ENCODE peak calls at places on chromosome 1, in six cellular contexts. U is HEK293T, R is HT-29, D is H9, C is BJ, M is HFFc6. G is an unnamed sample.
A peak's percentile ranks its signal among the peaks of the same experiment; 100 is the strongest.

GRCh38 chr1:44110916-44111315 is 7.7 kb upstream of the KLF17 start:
- DNase-seq in U (no peak), R (no peak), D (no peak), C (no peak), M (no peak), G (no peak)

GRCh38 chr1:24369199-24369598 is 44.4 kb downstream of the STPG1 start:
- DNase-seq in U (no peak), R (no peak), D (no peak), C (no peak), M (no peak), G (no peak)

GRCh38 chr1:183901748-183902341 is 96.9 kb downstream of the RGL1 start:
- DNase-seq in U (no peak), R (no peak), D (no peak), C (no peak), M (no peak), G (no peak)

GRCh38 chr1:41662061-41662655 is 177.7 kb upstream of the EDN2 start:
- DNase-seq in U (peak; percentile 68), R (peak; percentile 21), D (peak; percentile 66), C (no peak), M (peak; percentile 64), G (peak; percentile 49)

GRCh38 chr1:105865546-105865945 is 1190.9 kb upstream of the PRMT6 start:
- DNase-seq in U (no peak), R (no peak), D (no peak), C (no peak), M (no peak), G (no peak)

GRCh38 chr1:171916315-171916771 is 75.0 kb downstream of the DNM3 start:
- DNase-seq in U (no peak), R (peak; percentile 63), D (no peak), C (no peak), M (no peak), G (peak; percentile 77)

GRCh38 chr1:211132681-211133392 is 1.1 kb downstream of the KCNH1 start:
- DNase-seq in U (no peak), R (no peak), D (no peak), C (no peak), M (no peak), G (no peak)

GRCh38 chr1:33008051-33008914 is 28.4 kb downstream of the AK2 start:
- DNase-seq in U (no peak), R (peak; percentile 30), D (no peak), C (no peak), M (no peak), G (no peak)

GRCh38 chr1:32924881-32925344 is 23.7 kb upstream of the TMEM54 start:
- DNase-seq in U (no peak), R (peak; percentile 58), D (peak; percentile 74), C (no peak), M (no peak), G (peak; percentile 19)

GRCh38 chr1:116769561-116769977 is 15.3 kb downstream of the CD2 start:
- DNase-seq in U (no peak), R (no peak), D (no peak), C (no peak), M (peak; percentile 11), G (no peak)

GRCh38 chr1:171233183-171233582 is 15.1 kb upstream of the FMO1 start:
- DNase-seq in U (no peak), R (no peak), D (no peak), C (no peak), M (no peak), G (no peak)

GRCh38 chr1:230730979-230731378 is 16.2 kb upstream of the CAPN9 start:
- DNase-seq in U (no peak), R (no peak), D (no peak), C (no peak), M (no peak), G (no peak)

GRCh38 chr1:178093958-178094751 is at the start of gene RASAL2:
- DNase-seq in U (peak; percentile 73), R (peak; percentile 71), D (peak; percentile 79), C (no peak), M (peak; percentile 67), G (peak; percentile 57)

GRCh38 chr1:20426923-20427322 is 59.1 kb downstream of the CAMK2N1 start:
- DNase-seq in U (no peak), R (no peak), D (peak; percentile 24), C (peak; percentile 52), M (peak; percentile 86), G (peak; percentile 33)

GRCh38 chr1:24652382-24652781 is 9.3 kb downstream of the SRRM1 start:
- DNase-seq in U (no peak), R (no peak), D (no peak), C (no peak), M (no peak), G (no peak)

GRCh38 chr1:31302749-31303441 is 6.1 kb downstream of the ZCCHC17 start:
- DNase-seq in U (no peak), R (no peak), D (no peak), C (no peak), M (no peak), G (no peak)

GRCh38 chr1:27643626-27644368 is 8.8 kb upstream of the FGR start:
- DNase-seq in U (peak; percentile 74), R (peak; percentile 61), D (peak; percentile 85), C (no peak), M (peak; percentile 48), G (peak; percentile 34)

GRCh38 chr1:61313906-61314422 is 231.6 kb downstream of the NFIA start:
- DNase-seq in U (no peak), R (no peak), D (no peak), C (no peak), M (no peak), G (no peak)

GRCh38 chr1:63124666-63125191 is 197.6 kb upstream of the FOXD3 start:
- DNase-seq in U (no peak), R (no peak), D (no peak), C (peak; percentile 52), M (peak; percentile 69), G (no peak)

GRCh38 chr1:19405761-19406481 is 79.4 kb downstream of the CAPZB start:
- DNase-seq in U (no peak), R (no peak), D (no peak), C (no peak), M (peak; percentile 63), G (no peak)

GRCh38 chr1:16006552-16007485 is 2.8 kb downstream of the SRARP start:
- DNase-seq in U (no peak), R (no peak), D (peak; percentile 31), C (no peak), M (peak; percentile 53), G (no peak)

GRCh38 chr1:61950418-61950817 is 208.1 kb downstream of the PATJ start:
- DNase-seq in U (no peak), R (no peak), D (no peak), C (no peak), M (no peak), G (no peak)

GRCh38 chr1:178168535-178168934 is 74.6 kb downstream of the RASAL2 start:
- DNase-seq in U (peak; percentile 23), R (no peak), D (no peak), C (no peak), M (peak; percentile 42), G (no peak)

GRCh38 chr1:110746644-110747259 is 72.0 kb upstream of the KCNA3 start:
- DNase-seq in U (peak; percentile 72), R (peak; percentile 56), D (peak; percentile 67), C (no peak), M (peak; percentile 12), G (peak; percentile 68)

GRCh38 chr1:1510912-1511532 is 940 bp upstream of the ATAD3A start:
- DNase-seq in U (no peak), R (peak; percentile 67), D (peak; percentile 77), C (no peak), M (no peak), G (peak; percentile 6)

GRCh38 chr1:59058681-59059441 is 238.0 kb upstream of the FGGY start:
- DNase-seq in U (no peak), R (no peak), D (no peak), C (no peak), M (no peak), G (no peak)

GRCh38 chr1:64766385-64766784 is 21.5 kb downstream of the RAVER2 start:
- DNase-seq in U (no peak), R (no peak), D (no peak), C (no peak), M (no peak), G (no peak)

GRCh38 chr1:36759355-36759754 is 275.0 kb downstream of the GRIK3 start:
- DNase-seq in U (no peak), R (no peak), D (no peak), C (no peak), M (no peak), G (no peak)

GRCh38 chr1:40763742-40764532 is 19.6 kb upstream of the KCNQ4 start:
- DNase-seq in U (no peak), R (no peak), D (no peak), C (no peak), M (no peak), G (no peak)

GRCh38 chr1:87243573-87243972 is 85.1 kb upstream of the LMO4 start:
- DNase-seq in U (no peak), R (no peak), D (no peak), C (no peak), M (peak; percentile 45), G (no peak)

GRCh38 chr1:28591708-28592313 is at the start of gene RAB42:
- DNase-seq in U (no peak), R (peak; percentile 12), D (peak; percentile 66), C (no peak), M (no peak), G (no peak)